ENCODE peak calls at places on chromosome 11, in nine cellular contexts. One of them, this sample, is unnamed.

GRCh38 chr11:82365351-82365750 is 368.3 kb downstream of the FAM181B start:
- DNase-seq in HCT116: no peak
- DNase-seq in spleen: no peak
- DNase-seq in NB4: no peak
- DNase-seq in right lobe of liver: no peak
- DNase-seq in ovary: no peak
- DNase-seq in breast epithelium: no peak
- DNase-seq in Peyer's patch: no peak
- DNase-seq in K562: no peak
- DNase-seq in this sample: no peak

GRCh38 chr11:103582351-103582909 is 454.0 kb upstream of the DDI1 start:
- DNase-seq in HCT116: no peak
- DNase-seq in spleen: no peak
- DNase-seq in NB4: no peak
- DNase-seq in right lobe of liver: no peak
- DNase-seq in ovary: no peak
- DNase-seq in breast epithelium: no peak
- DNase-seq in Peyer's patch: no peak
- DNase-seq in K562: no peak
- DNase-seq in this sample: no peak

GRCh38 chr11:94738746-94739145 is 29.4 kb upstream of the AMOTL1 start:
- DNase-seq in HCT116: no peak
- DNase-seq in spleen: no peak
- DNase-seq in NB4: no peak
- DNase-seq in right lobe of liver: no peak
- DNase-seq in ovary: no peak
- DNase-seq in breast epithelium: no peak
- DNase-seq in Peyer's patch: no peak
- DNase-seq in K562: no peak
- DNase-seq in this sample: no peak

GRCh38 chr11:88508808-88509581 is 171.5 kb upstream of the CTSC start:
- DNase-seq in HCT116: no peak
- DNase-seq in spleen: peak
- DNase-seq in NB4: no peak
- DNase-seq in right lobe of liver: no peak
- DNase-seq in ovary: no peak
- DNase-seq in breast epithelium: no peak
- DNase-seq in Peyer's patch: no peak
- DNase-seq in K562: peak
- DNase-seq in this sample: peak

GRCh38 chr11:1055109-1055703 is 18.7 kb upstream of the MUC6 start:
- DNase-seq in HCT116: no peak
- DNase-seq in spleen: peak
- DNase-seq in NB4: no peak
- DNase-seq in right lobe of liver: no peak
- DNase-seq in ovary: peak
- DNase-seq in breast epithelium: no peak
- DNase-seq in Peyer's patch: no peak
- DNase-seq in K562: no peak
- DNase-seq in this sample: no peak

GRCh38 chr11:47003180-47003877 is 66.8 kb downstream of the CSTPP1 start:
- DNase-seq in HCT116: no peak
- DNase-seq in spleen: no peak
- DNase-seq in NB4: peak
- DNase-seq in right lobe of liver: peak
- DNase-seq in ovary: no peak
- DNase-seq in breast epithelium: no peak
- DNase-seq in Peyer's patch: no peak
- DNase-seq in K562: peak
- DNase-seq in this sample: no peak

GRCh38 chr11:12241401-12241800 is 131.0 kb downstream of the MICAL2 start:
- DNase-seq in HCT116: no peak
- DNase-seq in spleen: no peak
- DNase-seq in NB4: no peak
- DNase-seq in right lobe of liver: peak
- DNase-seq in ovary: no peak
- DNase-seq in breast epithelium: no peak
- DNase-seq in Peyer's patch: no peak
- DNase-seq in K562: no peak
- DNase-seq in this sample: no peak

GRCh38 chr11:2194877-2195755 is 23.5 kb upstream of the TH start:
- DNase-seq in HCT116: no peak
- DNase-seq in spleen: no peak
- DNase-seq in NB4: peak
- DNase-seq in right lobe of liver: no peak
- DNase-seq in ovary: no peak
- DNase-seq in breast epithelium: no peak
- DNase-seq in Peyer's patch: peak
- DNase-seq in K562: peak
- DNase-seq in this sample: peak

GRCh38 chr11:293293-293851 is 4.4 kb downstream of the PGGHG start:
- DNase-seq in HCT116: no peak
- DNase-seq in spleen: peak
- DNase-seq in NB4: no peak
- DNase-seq in right lobe of liver: no peak
- DNase-seq in ovary: no peak
- DNase-seq in breast epithelium: no peak
- DNase-seq in Peyer's patch: no peak
- DNase-seq in K562: no peak
- DNase-seq in this sample: no peak

GRCh38 chr11:70080763-70081162 is 2.6 kb downstream of the ANO1 start:
- DNase-seq in HCT116: peak
- DNase-seq in spleen: no peak
- DNase-seq in NB4: no peak
- DNase-seq in right lobe of liver: no peak
- DNase-seq in ovary: no peak
- DNase-seq in breast epithelium: peak
- DNase-seq in Peyer's patch: no peak
- DNase-seq in K562: peak
- DNase-seq in this sample: no peak

GRCh38 chr11:4606231-4607015 is 1.6 kb downstream of the TRIM68 start:
- DNase-seq in HCT116: no peak
- DNase-seq in spleen: no peak
- DNase-seq in NB4: no peak
- DNase-seq in right lobe of liver: no peak
- DNase-seq in ovary: no peak
- DNase-seq in breast epithelium: no peak
- DNase-seq in Peyer's patch: no peak
- DNase-seq in K562: no peak
- DNase-seq in this sample: no peak

GRCh38 chr11:96178014-96178745 is 164.8 kb downstream of the MAML2 start:
- DNase-seq in HCT116: no peak
- DNase-seq in spleen: no peak
- DNase-seq in NB4: no peak
- DNase-seq in right lobe of liver: no peak
- DNase-seq in ovary: no peak
- DNase-seq in breast epithelium: no peak
- DNase-seq in Peyer's patch: no peak
- DNase-seq in K562: no peak
- DNase-seq in this sample: no peak

GRCh38 chr11:5476184-5476819 is 12.2 kb upstream of the OR52D1 start:
- DNase-seq in HCT116: peak
- DNase-seq in spleen: no peak
- DNase-seq in NB4: peak
- DNase-seq in right lobe of liver: no peak
- DNase-seq in ovary: peak
- DNase-seq in breast epithelium: no peak
- DNase-seq in Peyer's patch: peak
- DNase-seq in K562: peak
- DNase-seq in this sample: peak

GRCh38 chr11:60349990-60350389 is 22.9 kb downstream of the MS4A6E start:
- DNase-seq in HCT116: no peak
- DNase-seq in spleen: no peak
- DNase-seq in NB4: peak
- DNase-seq in right lobe of liver: no peak
- DNase-seq in ovary: no peak
- DNase-seq in breast epithelium: no peak
- DNase-seq in Peyer's patch: no peak
- DNase-seq in K562: no peak
- DNase-seq in this sample: no peak

GRCh38 chr11:1152316-1153104 is 5.2 kb upstream of the MUC5AC start:
- DNase-seq in HCT116: no peak
- DNase-seq in spleen: peak
- DNase-seq in NB4: peak
- DNase-seq in right lobe of liver: peak
- DNase-seq in ovary: peak
- DNase-seq in breast epithelium: peak
- DNase-seq in Peyer's patch: peak
- DNase-seq in K562: no peak
- DNase-seq in this sample: peak

DNA sequence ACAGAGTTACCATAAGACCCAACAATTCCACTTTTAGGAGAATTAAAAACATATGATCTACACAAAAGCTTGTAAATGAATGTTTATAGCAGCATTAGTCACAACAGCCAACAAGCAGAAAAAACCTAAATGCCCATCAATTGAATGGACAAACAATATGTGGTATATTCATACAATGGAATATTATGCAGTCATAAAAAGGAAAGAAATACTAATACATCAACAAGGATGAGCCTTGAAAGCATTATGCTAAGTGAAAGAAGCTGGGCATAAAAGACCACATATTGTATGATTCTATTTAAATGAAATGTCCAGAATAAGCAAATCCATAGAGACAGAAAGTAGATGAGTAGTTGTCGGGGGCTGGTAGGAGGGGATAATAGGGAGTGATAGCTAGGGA is 5.0 kb downstream of the MPZL2 start:
- DNase-seq in HCT116: no peak
- DNase-seq in spleen: no peak
- DNase-seq in NB4: no peak
- DNase-seq in right lobe of liver: no peak
- DNase-seq in ovary: no peak
- DNase-seq in breast epithelium: no peak
- DNase-seq in Peyer's patch: no peak
- DNase-seq in K562: no peak
- DNase-seq in this sample: no peak
- TF ChIP-seq POLR2A in HCT116: no peak
- TF ChIP-seq POLR2A in spleen: no peak
- TF ChIP-seq POLR2A in NB4: no peak
- TF ChIP-seq POLR2A in right lobe of liver: no peak
- TF ChIP-seq POLR2A in ovary: no peak
- TF ChIP-seq POLR2A in breast epithelium: no peak
- TF ChIP-seq POLR2A in Peyer's patch: no peak
- TF ChIP-seq POLR2A in K562: no peak
- TF ChIP-seq POLR2A in this sample: no peak

DNA sequence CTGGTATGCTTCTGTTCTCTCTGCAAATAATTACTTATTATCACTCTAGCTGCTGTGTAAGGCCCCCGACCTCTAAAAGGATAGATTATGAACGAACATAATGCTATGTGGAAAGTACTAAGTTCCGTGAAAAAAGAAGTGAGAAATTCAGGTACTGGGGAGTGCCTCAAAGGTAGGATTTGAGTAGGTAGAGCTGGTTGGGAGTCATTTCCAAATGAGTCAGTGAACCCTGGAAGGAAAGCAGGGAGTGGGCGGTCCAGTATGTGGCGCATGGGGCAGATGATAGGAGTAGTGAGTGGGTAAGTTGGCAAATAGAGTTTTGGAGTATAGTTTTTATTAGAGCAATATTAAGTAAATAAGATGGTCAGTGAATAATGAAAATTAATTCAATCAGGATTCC is 2.4 kb downstream of the ZC3H12C start:
- DNase-seq in HCT116: peak
- DNase-seq in spleen: no peak
- DNase-seq in NB4: no peak
- DNase-seq in right lobe of liver: no peak
- DNase-seq in ovary: no peak
- DNase-seq in breast epithelium: no peak
- DNase-seq in Peyer's patch: no peak
- DNase-seq in K562: no peak
- DNase-seq in this sample: no peak
- H3K4me3 ChIP-seq in HCT116: no peak
- H3K4me3 ChIP-seq in spleen: no peak
- H3K4me3 ChIP-seq in NB4: no peak
- H3K4me3 ChIP-seq in right lobe of liver: no peak
- H3K4me3 ChIP-seq in ovary: no peak
- H3K4me3 ChIP-seq in breast epithelium: no peak
- H3K4me3 ChIP-seq in Peyer's patch: no peak
- H3K4me3 ChIP-seq in K562: no peak
- H3K4me3 ChIP-seq in this sample: no peak

DNA sequence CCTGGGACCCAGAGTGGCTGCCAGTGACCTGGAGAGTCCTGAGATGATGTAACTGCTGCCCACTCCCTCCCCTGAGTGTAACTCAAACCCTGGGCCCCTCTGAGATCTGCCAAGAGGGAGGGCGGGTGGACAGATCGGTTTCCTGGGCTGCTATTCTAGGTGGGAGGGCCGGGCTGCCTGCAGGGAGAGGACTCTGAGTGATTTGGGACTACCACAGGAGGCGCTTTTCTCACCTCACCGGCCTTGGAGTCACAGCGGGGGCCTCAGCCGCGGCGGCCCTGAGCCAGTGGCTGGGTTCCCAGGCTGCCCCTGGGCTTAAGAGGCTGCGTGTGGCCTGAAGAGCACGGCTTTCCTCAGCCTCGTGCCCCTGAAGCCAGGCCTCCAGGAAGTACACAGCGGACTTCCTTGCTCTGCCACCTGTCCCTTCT is 11.4 kb downstream of the RELT start:
- DNase-seq in HCT116: no peak
- DNase-seq in spleen: no peak
- DNase-seq in NB4: peak
- DNase-seq in right lobe of liver: no peak
- DNase-seq in ovary: no peak
- DNase-seq in breast epithelium: no peak
- DNase-seq in Peyer's patch: no peak
- DNase-seq in K562: no peak
- DNase-seq in this sample: no peak
- TF ChIP-seq POLR2A in HCT116: no peak
- TF ChIP-seq POLR2A in spleen: no peak
- TF ChIP-seq POLR2A in NB4: no peak
- TF ChIP-seq POLR2A in right lobe of liver: no peak
- TF ChIP-seq POLR2A in ovary: no peak
- TF ChIP-seq POLR2A in breast epithelium: no peak
- TF ChIP-seq POLR2A in Peyer's patch: no peak
- TF ChIP-seq POLR2A in K562: no peak
- TF ChIP-seq POLR2A in this sample: no peak

DNA sequence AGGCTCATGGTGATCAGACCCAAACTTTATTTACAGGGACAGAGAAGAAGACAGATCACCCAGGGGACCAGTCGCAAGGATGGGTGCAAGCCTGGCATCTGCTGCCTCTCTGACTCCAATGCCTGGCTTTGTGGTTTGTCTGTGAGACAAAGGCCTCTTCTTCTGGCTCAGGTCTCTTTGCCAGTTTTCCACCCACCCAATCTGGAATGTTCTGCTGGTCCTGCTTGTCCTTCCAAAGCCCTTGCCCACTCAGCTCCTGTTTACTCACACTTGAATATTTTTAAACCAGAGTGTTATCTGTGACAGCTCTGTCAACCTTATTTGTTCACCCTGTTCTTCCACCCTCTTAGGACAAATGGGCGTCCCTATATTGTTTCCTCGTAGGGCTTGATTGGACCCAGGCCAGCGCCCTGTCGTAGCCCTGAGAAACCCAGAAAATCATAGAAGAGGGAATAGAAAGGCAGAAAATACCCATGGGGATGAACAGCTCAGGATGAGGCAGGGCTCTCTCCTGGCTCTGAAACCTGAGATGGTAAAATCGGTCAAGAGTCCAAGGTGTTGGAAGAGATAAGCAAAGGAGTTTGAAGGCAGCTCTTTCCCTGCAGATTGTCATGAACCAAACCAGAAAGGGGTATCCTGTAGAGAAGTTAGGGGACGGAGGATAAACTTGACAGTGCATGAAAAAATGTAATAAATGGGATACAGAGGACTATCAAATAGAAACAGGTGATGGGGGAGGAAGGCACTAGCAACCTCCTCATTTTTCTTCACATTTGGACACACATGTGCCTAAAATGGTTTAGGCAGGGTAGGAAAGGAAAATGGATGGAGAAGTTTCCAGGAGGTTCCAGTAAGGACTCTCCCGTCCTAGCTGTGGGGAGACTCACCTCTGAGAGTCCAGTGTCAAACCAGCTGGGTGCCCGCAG is 670 bp downstream of the CRYAB start:
- DNase-seq in HCT116: no peak
- DNase-seq in spleen: no peak
- DNase-seq in NB4: no peak
- DNase-seq in right lobe of liver: no peak
- DNase-seq in ovary: no peak
- DNase-seq in breast epithelium: no peak
- DNase-seq in Peyer's patch: no peak
- DNase-seq in K562: peak
- DNase-seq in this sample: no peak
- H3K4me3 ChIP-seq in HCT116: no peak
- H3K4me3 ChIP-seq in spleen: peak
- H3K4me3 ChIP-seq in NB4: no peak
- H3K4me3 ChIP-seq in right lobe of liver: no peak
- H3K4me3 ChIP-seq in ovary: peak
- H3K4me3 ChIP-seq in breast epithelium: peak
- H3K4me3 ChIP-seq in Peyer's patch: no peak
- H3K4me3 ChIP-seq in K562: no peak
- H3K4me3 ChIP-seq in this sample: no peak

This sample was measured in testis.